ENCODE peak calls at places on chromosome 6, in nine cellular contexts. P, K, R, W, T, S, O, D and F are unnamed samples.

GRCh38 chr6:157980288-157981131 is 1.2 kb upstream of the SYNJ2 start:
- DNase-seq in P (no peak), K (peak), R (no peak), W (no peak), T (no peak), S (no peak), O (no peak), D (no peak), F (no peak)

GRCh38 chr6:161038229-161039003 is 46.8 kb downstream of the MAP3K4 start:
- DNase-seq in P (no peak), K (peak), R (peak), W (peak), T (no peak), S (peak), O (no peak), D (peak), F (peak)

GRCh38 chr6:36443951-36444428 is 1.2 kb downstream of the KCTD20 start:
- DNase-seq in P (no peak), K (peak), R (no peak), W (no peak), T (no peak), S (no peak), O (no peak), D (no peak), F (no peak)

GRCh38 chr6:168139121-168139520 is 60.1 kb upstream of the FRMD1 start:
- DNase-seq in P (no peak), K (no peak), R (no peak), W (no peak), T (peak), S (no peak), O (no peak), D (no peak), F (no peak)

GRCh38 chr6:17640477-17640917 is 40.4 kb downstream of the FAM8A1 start:
- DNase-seq in P (no peak), K (no peak), R (no peak), W (no peak), T (no peak), S (peak), O (no peak), D (peak), F (no peak)

GRCh38 chr6:56841751-56842150 is 113.2 kb upstream of the BEND6 start:
- DNase-seq in P (no peak), K (no peak), R (no peak), W (no peak), T (no peak), S (no peak), O (no peak), D (no peak), F (no peak)

GRCh38 chr6:159874475-159874874 is 16.3 kb upstream of the MAS1 start:
- DNase-seq in P (no peak), K (no peak), R (peak), W (no peak), T (peak), S (peak), O (no peak), D (peak), F (no peak)

GRCh38 chr6:54624779-54625178 is 221.8 kb upstream of the FAM83B start:
- DNase-seq in P (no peak), K (no peak), R (no peak), W (no peak), T (no peak), S (peak), O (no peak), D (peak), F (no peak)

GRCh38 chr6:138970856-138971425 is 17.1 kb downstream of the REPS1 start:
- DNase-seq in P (no peak), K (peak), R (no peak), W (peak), T (peak), S (peak), O (no peak), D (peak), F (peak)

GRCh38 chr6:32854376-32855178 is 585 bp downstream of the PSMB9 start:
- DNase-seq in P (no peak), K (peak), R (peak), W (no peak), T (peak), S (peak), O (no peak), D (peak), F (no peak)

GRCh38 chr6:142266060-142266459 is 35.7 kb upstream of the ADGRG6 start:
- DNase-seq in P (no peak), K (no peak), R (no peak), W (no peak), T (no peak), S (no peak), O (no peak), D (peak), F (no peak)

GRCh38 chr6:125094563-125094962 is 59.0 kb upstream of the TPD52L1 start:
- DNase-seq in P (no peak), K (no peak), R (no peak), W (no peak), T (no peak), S (peak), O (no peak), D (peak), F (no peak)

GRCh38 chr6:167119680-167120556 is 3.0 kb upstream of the CCR6 start:
- DNase-seq in P (no peak), K (peak), R (no peak), W (no peak), T (no peak), S (no peak), O (no peak), D (no peak), F (no peak)

GRCh38 chr6:1311400-1312192 is at the start of gene FOXQ1:
- DNase-seq in P (no peak), K (no peak), R (peak), W (no peak), T (no peak), S (no peak), O (no peak), D (peak), F (no peak)

GRCh38 chr6:85751374-85752055 is 108.8 kb upstream of the SYNCRIP start:
- DNase-seq in P (no peak), K (no peak), R (no peak), W (no peak), T (no peak), S (no peak), O (no peak), D (no peak), F (no peak)

GRCh38 chr6:85752602-85753001 is 109.9 kb upstream of the SYNCRIP start:
- DNase-seq in P (no peak), K (no peak), R (no peak), W (no peak), T (no peak), S (no peak), O (no peak), D (no peak), F (no peak)

GRCh38 chr6:85754894-85755293 is 112.2 kb upstream of the SYNCRIP start:
- DNase-seq in P (no peak), K (no peak), R (no peak), W (no peak), T (no peak), S (no peak), O (no peak), D (no peak), F (no peak)

GRCh38 chr6:85756982-85757381 is 114.3 kb upstream of the SYNCRIP start:
- DNase-seq in P (no peak), K (peak), R (no peak), W (peak), T (no peak), S (peak), O (no peak), D (peak), F (peak)
- TF ChIP-seq CTCF in P (no peak), K (peak), R (peak), W (peak), T (peak), S (peak), O (peak), D (peak), F (peak)

GRCh38 chr6:27871919-27872633 is 40.1 kb downstream of the OR2B2 start:
- DNase-seq in P (no peak), K (peak), R (peak), W (peak), T (peak), S (peak), O (peak), D (peak), F (peak)
- TF ChIP-seq CTCF in P (no peak), K (peak), R (no peak), W (peak), T (no peak), S (no peak), O (no peak), D (peak), F (peak)

DNA sequence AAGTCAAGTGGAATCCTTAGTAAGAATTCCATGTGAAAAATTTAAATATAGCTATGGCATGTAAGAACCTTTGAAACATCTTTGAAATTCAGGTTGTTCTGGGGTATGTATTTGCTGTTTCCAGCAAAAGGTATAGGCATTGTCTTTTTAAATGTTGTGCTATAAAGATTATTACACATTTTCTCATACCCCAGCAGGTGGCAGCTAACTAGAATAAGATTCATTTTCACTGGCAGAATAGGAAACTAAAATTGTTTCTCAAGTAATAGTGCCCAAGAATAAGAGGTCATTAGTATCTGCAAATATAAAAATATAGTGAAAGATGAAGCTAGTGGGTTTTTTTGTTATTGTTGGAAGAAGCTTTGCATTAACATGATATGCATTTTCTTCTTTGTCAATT is 1.8 kb downstream of the GRIK2 start:
- DNase-seq in P (no peak), K (no peak), R (no peak), W (no peak), T (no peak), S (no peak), O (no peak), D (no peak), F (no peak)
- TF ChIP-seq CTCF in P (no peak), K (no peak), R (no peak), W (no peak), T (no peak), S (peak), O (no peak), D (peak), F (peak)

DNA sequence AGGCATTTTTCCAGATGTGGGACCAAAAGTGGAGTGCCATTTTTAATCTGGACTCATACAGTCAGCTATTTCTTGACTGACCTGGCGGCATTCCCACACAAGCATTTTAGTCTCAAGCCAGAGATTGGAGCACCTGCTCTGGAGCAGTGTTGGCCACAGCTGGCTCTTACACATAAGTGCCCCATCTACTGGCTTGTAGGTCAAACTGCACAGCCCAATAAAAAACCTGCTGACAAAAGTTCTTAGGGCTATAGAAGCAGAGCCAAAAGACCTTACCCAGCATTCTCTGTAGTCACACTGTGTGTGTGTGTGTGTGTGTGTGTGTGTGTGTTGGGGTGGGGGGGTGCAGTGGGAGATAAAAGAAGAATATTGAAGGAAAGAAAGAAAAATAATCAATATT is 38.6 kb upstream of the SENP6 start:
- DNase-seq in P (no peak), K (peak), R (no peak), W (no peak), T (no peak), S (peak), O (no peak), D (peak), F (peak)
- TF ChIP-seq CTCF in P (no peak), K (peak), R (no peak), W (peak), T (no peak), S (peak), O (no peak), D (peak), F (peak)

GRCh38 chr6:108955329-108955949 is 107.2 kb downstream of the ARMC2 start:
- DNase-seq in P (no peak), K (peak), R (no peak), W (no peak), T (no peak), S (no peak), O (no peak), D (no peak), F (no peak)
- TF ChIP-seq CTCF in P (no peak), K (no peak), R (no peak), W (no peak), T (no peak), S (no peak), O (no peak), D (no peak), F (no peak)

GRCh38 chr6:16275230-16275574 is 36.8 kb downstream of the GMPR start:
- DNase-seq in P (no peak), K (no peak), R (no peak), W (no peak), T (no peak), S (no peak), O (no peak), D (no peak), F (no peak)
- TF ChIP-seq CTCF in P (no peak), K (no peak), R (no peak), W (no peak), T (no peak), S (no peak), O (no peak), D (no peak), F (no peak)

GRCh38 chr6:150905769-150906168 is 40.3 kb downstream of the MTHFD1L start:
- DNase-seq in P (no peak), K (no peak), R (no peak), W (no peak), T (no peak), S (no peak), O (no peak), D (no peak), F (no peak)
- TF ChIP-seq CTCF in P (no peak), K (peak), R (no peak), W (peak), T (no peak), S (peak), O (no peak), D (peak), F (peak)

GRCh38 chr6:88492241-88492640 is 326.1 kb upstream of the CNR1 start:
- DNase-seq in P (no peak), K (no peak), R (no peak), W (no peak), T (no peak), S (peak), O (no peak), D (no peak), F (no peak)

GRCh38 chr6:88493717-88494116 is 327.6 kb upstream of the CNR1 start:
- DNase-seq in P (no peak), K (peak), R (no peak), W (no peak), T (no peak), S (no peak), O (no peak), D (no peak), F (no peak)

GRCh38 chr6:88494401-88495140 is 328.4 kb upstream of the CNR1 start:
- DNase-seq in P (no peak), K (peak), R (no peak), W (no peak), T (no peak), S (no peak), O (no peak), D (no peak), F (no peak)

GRCh38 chr6:88491266-88491665 is 325.1 kb upstream of the CNR1 start:
- DNase-seq in P (no peak), K (no peak), R (no peak), W (no peak), T (no peak), S (peak), O (no peak), D (no peak), F (no peak)

GRCh38 chr6:88492824-88493223 is 326.7 kb upstream of the CNR1 start:
- DNase-seq in P (no peak), K (peak), R (no peak), W (no peak), T (peak), S (peak), O (no peak), D (peak), F (no peak)
- TF ChIP-seq CTCF in P (no peak), K (no peak), R (peak), W (peak), T (peak), S (peak), O (no peak), D (peak), F (peak)